ENCODE peak calls at places on chromosomes 5 and 9, in six cellular contexts. V is HepG2, S is GM23338, L is HCT116, N is endothelial cell of umbilical vein, I is K562. G is an unnamed sample.

GRCh38 chr9:110426052-110426709 is 88.5 kb upstream of the TXNDC8 start:
- DNase-seq in V (peak; percentile 11), S (no peak), L (no peak), N (peak; percentile 16), I (no peak), G (peak; percentile 18)

GRCh38 chr5:104049752-104050151 is 487.2 kb upstream of the NUDT12 start:
- DNase-seq in V (no peak), S (no peak), L (no peak), N (no peak), I (no peak), G (no peak)

GRCh38 chr5:35683466-35683865 is 65.8 kb downstream of the SPEF2 start:
- DNase-seq in V (no peak), S (no peak), L (no peak), N (no peak), I (no peak), G (no peak)

GRCh38 chr9:74942801-74943200 is 9.9 kb downstream of the C9orf40 start:
- DNase-seq in V (no peak), S (no peak), L (no peak), N (peak; percentile 7), I (no peak), G (no peak)

GRCh38 chr5:122788371-122788770 is 13.5 kb downstream of the SNX2 start:
- DNase-seq in V (no peak), S (no peak), L (no peak), N (no peak), I (no peak), G (no peak)

GRCh38 chr9:35748858-35749514 is at the start of the genes GBA2 and RGP1:
- DNase-seq in V (peak; percentile 77), S (peak; percentile 91), L (peak; percentile 42), N (peak; percentile 75), I (peak; percentile 88), G (no peak)

GRCh38 chr5:101783241-101784095 is 512.6 kb downstream of the SLCO4C1 start:
- DNase-seq in V (no peak), S (peak; percentile 33), L (no peak), N (no peak), I (no peak), G (no peak)

GRCh38 chr5:171272996-171273970 is 35.8 kb upstream of the TLX3 start:
- DNase-seq in V (peak; percentile 25), S (peak; percentile 82), L (peak; percentile 44), N (peak; percentile 12), I (peak; percentile 15), G (no peak)

GRCh38 chr5:159209438-159210305 is at the start of gene RNF145:
- DNase-seq in V (peak; percentile 58), S (peak; percentile 67), L (peak; percentile 68), N (peak; percentile 80), I (peak; percentile 93), G (no peak)

GRCh38 chr5:159211712-159212111 is 2.4 kb upstream of the RNF145 start:
- DNase-seq in V (no peak), S (no peak), L (no peak), N (no peak), I (no peak), G (no peak)

GRCh38 chr5:159208508-159209437 is 580 bp downstream of the RNF145 start:
- DNase-seq in V (peak; percentile 9), S (peak; percentile 78), L (no peak), N (peak; percentile 41), I (peak; percentile 70), G (no peak)

GRCh38 chr5:159210846-159211245 is 1.5 kb upstream of the RNF145 start:
- DNase-seq in V (no peak), S (no peak), L (no peak), N (no peak), I (no peak), G (no peak)

DNA sequence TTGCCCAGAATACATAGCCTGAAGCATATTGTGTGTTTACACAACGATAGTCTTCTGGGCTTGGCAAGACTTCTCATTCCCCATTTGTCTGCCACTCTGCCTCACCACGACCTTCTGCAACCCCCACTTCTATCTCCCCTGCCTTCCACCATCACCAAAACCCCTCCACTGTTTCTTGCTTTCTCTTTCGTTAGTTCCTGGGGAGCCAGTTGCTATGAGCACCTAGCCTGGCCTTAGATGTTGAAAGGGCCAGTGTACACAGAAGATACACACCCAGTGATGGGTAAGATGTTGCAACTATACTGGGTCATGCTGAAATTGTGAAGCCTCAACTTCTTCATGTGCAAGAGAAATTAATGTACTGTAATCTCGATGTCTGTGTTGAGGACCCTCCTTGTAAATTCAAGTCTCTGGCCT is 961 bp upstream of the RNF145 start:
- DNase-seq in V (peak; percentile 53), S (no peak), L (no peak), N (no peak), I (no peak), G (no peak)
- H3K4me3 ChIP-seq in V (peak overlapping the region; percentile 88), S (peak overlapping the region; percentile 91), L (no peak overlapping the region), N (no peak overlapping the region), I (peak overlapping the region; percentile 62), G (peak overlapping the region; percentile 76)

DNA sequence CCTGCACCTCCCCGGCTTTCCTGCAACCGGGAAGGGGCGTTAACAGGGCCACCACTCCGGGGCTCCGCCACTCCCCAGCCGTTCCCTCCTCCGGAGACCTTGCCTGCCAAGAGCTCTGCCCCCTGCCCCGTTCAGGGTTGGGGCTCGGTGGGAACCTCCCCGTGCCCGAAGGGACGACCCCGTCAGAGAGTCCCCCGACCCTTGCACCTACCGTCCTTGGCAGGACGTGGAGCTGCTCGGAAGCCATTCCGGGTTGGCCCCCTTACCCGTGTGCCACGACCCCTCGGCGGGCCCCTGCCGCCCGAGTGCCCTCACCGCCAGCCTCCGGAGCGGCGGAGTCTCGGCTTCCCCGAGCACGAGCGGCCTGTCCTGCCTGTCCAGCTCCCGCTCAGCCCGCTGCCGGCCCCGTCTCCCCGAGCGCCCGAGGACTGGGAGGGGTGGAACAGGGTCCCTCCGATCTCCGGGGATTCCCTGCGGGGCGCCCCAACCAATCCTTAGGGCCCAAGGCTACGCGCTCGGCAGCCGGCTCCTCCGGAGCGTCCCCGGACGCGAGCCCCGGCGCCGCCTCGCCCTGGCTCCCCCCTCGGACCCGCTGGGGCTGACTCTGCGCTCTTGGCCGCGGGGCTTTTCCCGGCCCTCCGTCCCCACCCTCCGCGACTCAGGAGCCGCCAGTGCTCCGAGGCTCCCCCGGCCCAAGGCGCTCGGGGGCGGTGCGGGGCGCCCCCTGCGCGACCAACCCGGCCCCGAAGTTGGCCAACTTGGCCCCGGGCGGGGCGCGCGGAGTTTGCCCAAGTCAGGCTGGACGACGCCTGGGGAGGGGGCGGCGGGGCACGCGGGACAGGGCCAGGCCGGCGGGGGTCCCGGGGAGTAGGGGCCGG is 721 bp downstream of the ADAMTS2 start:
- DNase-seq in V (no peak), S (peak; percentile 39), L (no peak), N (no peak), I (peak; percentile 16), G (no peak)
- TF ChIP-seq EZH2 in V (peak; percentile 63), S (peak; percentile 19), L (no peak), N (peak; percentile 30), I (no peak), G (no peak)

GRCh38 chr5:177606071-177607051 is 6.4 kb downstream of the B4GALT7 start:
- DNase-seq in V (no peak), S (no peak), L (no peak), N (no peak), I (no peak), G (no peak)
- TF ChIP-seq POLR2AphosphoS5 in V (no peak), S (no peak), L (no peak), N (no peak), I (no peak), G (no peak)

GRCh38 chr5:68243251-68243650 is 27.7 kb downstream of the PIK3R1 start:
- DNase-seq in V (no peak), S (no peak), L (no peak), N (no peak), I (no peak), G (no peak)
- H3K4me3 ChIP-seq in V (no peak overlapping the region), S (no peak overlapping the region), L (no peak overlapping the region), N (no peak overlapping the region), I (no peak overlapping the region), G (no peak overlapping the region)

GRCh38 chr9:138022756-138023393 is 145.3 kb downstream of the CACNA1B start:
- DNase-seq in V (no peak), S (peak; percentile 73), L (no peak), N (no peak), I (peak; percentile 3), G (no peak)
- TF ChIP-seq EZH2 in V (no peak), S (no peak), L (no peak), N (peak; percentile 93), I (no peak), G (peak; percentile 67)